ENCODE peak calls at places on chromosomes 3 and 15, in nine cellular contexts. Z is pancreas, I is dorsolateral prefrontal cortex, L is HFF-Myc, U is A549, G is neural crest cell, H is vagina, J is choroid plexus epithelial cell, A is natural killer cell. Y is an unnamed sample.

GRCh38 chr15:52797625-52798501 is 7.7 kb upstream of the ONECUT1 start:
- DNase-seq in I (no peak), J (no peak), G (no peak), A (no peak), L (no peak), H (no peak), U (no peak), Z (no peak), Y (no peak)

GRCh38 chr15:67825880-67826716 is 789 bp downstream of the SKOR1 start:
- DNase-seq in H (no peak), A (no peak), G (no peak), I (no peak), U (no peak), L (no peak), Z (peak), J (no peak), Y (peak)

GRCh38 chr15:29682361-29682760 is 139.9 kb downstream of the TJP1 start:
- DNase-seq in Z (peak), H (no peak), L (no peak), G (no peak), U (no peak), J (no peak), I (no peak), A (no peak), Y (peak)

GRCh38 chr3:18027161-18027939 is 284.9 kb upstream of the TBC1D5 start:
- DNase-seq in Z (no peak), G (no peak), U (no peak), J (no peak), A (no peak), H (no peak), L (no peak), I (no peak), Y (no peak)

GRCh38 chr3:55309336-55309735 is 177.8 kb downstream of the WNT5A start:
- DNase-seq in U (no peak), H (no peak), Z (no peak), J (peak), I (no peak), G (no peak), L (no peak), A (no peak), Y (no peak)

GRCh38 chr3:13149331-13150203 is 76.3 kb upstream of the IQSEC1 start:
- DNase-seq in L (no peak), U (no peak), H (no peak), Z (peak), G (no peak), A (no peak), J (no peak), I (no peak), Y (no peak)

GRCh38 chr3:196643201-196643749 is 3.8 kb downstream of the NRROS start:
- DNase-seq in H (no peak), U (no peak), Z (peak), L (no peak), A (peak), I (peak), J (no peak), G (no peak), Y (no peak)

GRCh38 chr15:40286061-40286532 is 3.2 kb upstream of the ANKRD63 start:
- DNase-seq in L (no peak), I (peak), U (no peak), J (no peak), A (no peak), G (no peak), Z (no peak), H (no peak), Y (no peak)

GRCh38 chr3:73419993-73420392 is 204.7 kb downstream of the PDZRN3 start:
- DNase-seq in J (no peak), I (no peak), G (no peak), L (no peak), H (no peak), A (no peak), U (no peak), Z (no peak), Y (no peak)

GRCh38 chr15:64883097-64883581 is 28.6 kb upstream of the ANKDD1A start:
- DNase-seq in H (no peak), I (no peak), Z (no peak), A (peak), L (no peak), U (no peak), J (peak), G (no peak), Y (no peak)

GRCh38 chr15:73019733-73020132 is 32.5 kb upstream of the NEO1 start:
- DNase-seq in I (no peak), L (no peak), G (no peak), H (no peak), U (no peak), J (no peak), A (no peak), Z (no peak), Y (no peak)

GRCh38 chr15:57502116-57502515 is 89.6 kb upstream of the MYZAP start:
- DNase-seq in J (peak), L (no peak), G (no peak), U (no peak), Z (no peak), H (no peak), A (no peak), I (no peak), Y (no peak)

GRCh38 chr3:58163234-58163633 is 47.5 kb downstream of the DNASE1L3 start:
- DNase-seq in Z (peak), H (no peak), A (no peak), I (no peak), J (peak), L (no peak), G (no peak), U (no peak), Y (no peak)

GRCh38 chr3:132210476-132211346 is 106.5 kb upstream of the ACP3 start:
- DNase-seq in H (no peak), I (no peak), A (no peak), J (peak), L (no peak), G (peak), U (peak), Z (peak), Y (peak)

GRCh38 chr3:133756716-133757694 is 10.8 kb downstream of the TF start:
- DNase-seq in G (no peak), I (no peak), A (no peak), J (no peak), U (no peak), L (no peak), Z (no peak), H (peak), Y (no peak)

GRCh38 chr15:31311735-31312134 is 14.9 kb upstream of the KLF13 start:
- DNase-seq in H (peak), Z (no peak), J (no peak), G (no peak), U (no peak), L (no peak), I (no peak), A (no peak), Y (no peak)

GRCh38 chr15:51649659-51650521 is 27.3 kb upstream of the DMXL2 start:
- DNase-seq in A (no peak), J (peak), G (peak), H (no peak), I (no peak), L (peak), Z (no peak), U (peak), Y (no peak)

GRCh38 chr3:41026394-41027177 is 172.7 kb upstream of the CTNNB1 start:
- DNase-seq in A (no peak), Z (no peak), J (peak), H (no peak), U (peak), G (peak), L (peak), I (peak), Y (no peak)

GRCh38 chr3:102156426-102156825 is 278.4 kb upstream of the ZPLD1 start:
- DNase-seq in J (peak), Z (no peak), L (peak), H (no peak), A (no peak), U (peak), G (no peak), I (no peak), Y (no peak)

GRCh38 chr15:67917037-67917436 is 77.2 kb upstream of the RNU6-1 start:
- DNase-seq in J (no peak), L (no peak), A (no peak), U (no peak), I (no peak), Z (no peak), H (no peak), G (no peak), Y (peak)

GRCh38 chr3:72102057-72102711 is 317.2 kb upstream of the PROK2 start:
- DNase-seq in I (no peak), J (peak), L (no peak), H (no peak), Z (no peak), G (no peak), A (no peak), U (no peak), Y (no peak)

GRCh38 chr3:15292765-15293522 is 39.4 kb downstream of the SH3BP5 start:
- DNase-seq in L (no peak), J (peak), Z (no peak), G (no peak), I (no peak), A (no peak), H (no peak), U (no peak), Y (no peak)

GRCh38 chr3:152728346-152728980 is 106.5 kb upstream of the P2RY1 start:
- DNase-seq in I (no peak), H (no peak), L (no peak), A (no peak), G (no peak), Z (no peak), U (no peak), J (no peak), Y (no peak)

GRCh38 chr3:192905980-192906678 is 11.5 kb downstream of the MB21D2 start:
- DNase-seq in I (no peak), Z (no peak), J (no peak), U (no peak), H (no peak), L (no peak), A (no peak), G (no peak), Y (no peak)

GRCh38 chr3:192907784-192908183 is 9.9 kb downstream of the MB21D2 start:
- DNase-seq in Z (no peak), L (no peak), H (no peak), A (no peak), U (no peak), G (no peak), I (no peak), J (no peak), Y (no peak)

GRCh38 chr3:192911293-192911692 is 6.4 kb downstream of the MB21D2 start:
- DNase-seq in H (no peak), I (no peak), A (no peak), Z (no peak), J (no peak), L (no peak), U (no peak), G (no peak), Y (no peak)

GRCh38 chr3:192904632-192905289 is 12.9 kb downstream of the MB21D2 start:
- DNase-seq in Z (no peak), G (no peak), U (no peak), J (no peak), L (no peak), I (no peak), H (no peak), A (no peak), Y (no peak)

DNA sequence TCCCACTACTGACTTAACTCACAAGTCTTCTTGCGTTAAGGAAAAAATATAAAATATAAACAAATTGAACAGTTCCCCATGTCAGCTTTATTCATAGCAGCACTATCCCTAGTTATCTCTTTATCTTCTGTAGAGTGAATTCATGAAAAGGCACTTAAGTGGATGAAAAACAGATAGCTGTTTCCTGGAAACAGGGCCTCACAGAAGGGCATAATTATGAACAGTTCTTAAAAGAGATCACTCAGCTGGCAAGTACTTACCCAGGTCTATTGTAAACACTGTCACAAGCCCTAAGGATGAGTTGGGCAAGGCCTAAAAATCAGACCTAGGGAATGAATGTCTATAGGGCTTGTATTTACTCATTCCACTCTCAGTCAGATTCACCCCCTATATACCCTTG is 10.7 kb downstream of the MB21D2 start:
- DNase-seq in L (no peak), G (no peak), A (no peak), J (no peak), H (no peak), U (no peak), Z (no peak), I (no peak), Y (no peak)
- TF ChIP-seq CTCF in L (no peak), G (no peak), A (no peak), J (no peak), H (no peak), U (no peak), Z (no peak), I (no peak), Y (no peak)

GRCh38 chr3:185308126-185308754 is 54.4 kb upstream of the EHHADH start:
- DNase-seq in A (no peak), U (no peak), I (no peak), G (peak), H (no peak), L (peak), J (peak), Z (no peak), Y (peak)
- TF ChIP-seq CTCF in A (peak), U (peak), I (peak), G (peak), H (peak), L (peak), J (peak), Z (peak), Y (peak)

GRCh38 chr3:110478377-110479054 is 593.1 kb upstream of the NECTIN3 start:
- DNase-seq in G (no peak), Z (no peak), J (no peak), A (no peak), I (no peak), L (no peak), U (no peak), H (no peak), Y (no peak)

DNA sequence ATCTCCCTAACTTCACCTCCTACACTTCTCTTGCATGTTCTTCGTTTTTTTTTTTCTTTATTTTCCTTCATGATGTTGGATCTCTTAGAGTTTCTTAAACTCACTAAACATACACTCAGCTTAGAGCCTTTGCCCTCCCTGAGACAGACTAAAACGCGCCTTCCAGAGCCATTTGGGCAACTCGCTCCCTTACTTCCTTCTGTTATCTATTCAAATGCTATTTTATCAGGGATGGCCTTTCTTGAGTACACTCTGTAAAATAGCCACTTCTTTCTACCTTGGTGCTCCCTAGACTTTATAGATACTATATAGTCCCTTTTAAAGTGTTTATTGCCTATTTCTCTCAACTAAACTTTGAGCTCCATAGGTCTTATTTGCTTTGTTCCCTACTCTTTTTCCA is 598.2 kb upstream of the NECTIN3 start:
- DNase-seq in J (no peak), G (no peak), H (no peak), Z (no peak), I (no peak), L (no peak), A (no peak), U (no peak), Y (no peak)
- TF ChIP-seq CTCF in J (no peak), G (no peak), H (no peak), Z (no peak), I (no peak), L (no peak), A (no peak), U (no peak), Y (no peak)

GRCh38 chr3:167936010-167936409 is 159.7 kb downstream of the GOLIM4 start:
- DNase-seq in Z (no peak), U (no peak), G (no peak), J (no peak), I (no peak), H (no peak), L (no peak), A (no peak), Y (no peak)

GRCh38 chr3:167941234-167941995 is 154.3 kb downstream of the GOLIM4 start:
- DNase-seq in Z (no peak), A (no peak), G (no peak), I (no peak), U (no peak), J (peak), H (no peak), L (peak), Y (no peak)

GRCh38 chr3:167940241-167940640 is 155.5 kb downstream of the GOLIM4 start:
- DNase-seq in G (no peak), U (no peak), H (no peak), Z (no peak), J (peak), A (no peak), I (no peak), L (no peak), Y (no peak)

GRCh38 chr3:167938516-167938915 is 157.2 kb downstream of the GOLIM4 start:
- DNase-seq in J (no peak), I (no peak), L (no peak), G (no peak), A (no peak), H (no peak), U (no peak), Z (no peak), Y (no peak)
- TF ChIP-seq CTCF in J (no peak), I (no peak), L (no peak), G (no peak), A (no peak), H (no peak), U (no peak), Z (no peak), Y (no peak)

Y was measured in glutamatergic neuron.